ENCODE peak calls at places on chromosomes 11 and 22, in four cellular contexts. D is H1, F is HepG2, M is GM12878. W is an unnamed sample.

GRCh38 chr22:22508274-22509176 is at the start of gene ZNF280B:
- DNase-seq in M (peak; percentile 43), F (peak; percentile 76), D (peak; percentile 92), W (peak; percentile 97)

GRCh38 chr11:125925247-125925740 is 20.6 kb upstream of the VSIG10L2 start:
- DNase-seq in M (no peak), D (no peak), F (peak; percentile 79), W (no peak)

GRCh38 chr11:62574363-62575057 is 819 bp upstream of the EEF1G start:
- DNase-seq in F (no peak), M (no peak), D (no peak), W (no peak)

GRCh38 chr22:46929046-46929688 is 166.7 kb downstream of the TBC1D22A start:
- DNase-seq in F (no peak), M (no peak), D (no peak), W (no peak)

GRCh38 chr11:69369945-69370344 is 76.0 kb downstream of the MYEOV start:
- DNase-seq in D (no peak), M (no peak), F (no peak), W (no peak)

GRCh38 chr22:49825944-49826602 is 1.6 kb downstream of the BRD1 start:
- DNase-seq in F (peak; percentile 38), D (no peak), M (no peak), W (no peak)

GRCh38 chr11:41133023-41133422 is 326.4 kb downstream of the LRRC4C start:
- DNase-seq in M (no peak), D (no peak), F (peak; percentile 61), W (no peak)

GRCh38 chr11:35927730-35928129 is 16.1 kb upstream of the LDLRAD3 start:
- DNase-seq in F (peak; percentile 41), D (no peak), M (no peak), W (no peak)

GRCh38 chr22:45878901-45879551 is 97.9 kb downstream of the WNT7B start:
- DNase-seq in M (no peak), D (peak; percentile 54), F (no peak), W (no peak)

GRCh38 chr22:49157529-49158339 is 669.9 kb downstream of the BRD1 start:
- DNase-seq in F (no peak), M (no peak), D (no peak), W (no peak)

GRCh38 chr22:31583861-31584485 is 78.0 kb downstream of the PISD start:
- DNase-seq in F (no peak), D (no peak), M (no peak), W (no peak)

GRCh38 chr11:19243143-19243542 is 2.4 kb upstream of the E2F8 start:
- DNase-seq in M (no peak), F (no peak), D (no peak), W (no peak)

GRCh38 chr11:116166788-116167465 is 605.9 kb downstream of the BUD13 start:
- DNase-seq in F (no peak), M (no peak), D (peak; percentile 23), W (no peak)

GRCh38 chr11:104705475-104706195 is 192.6 kb downstream of the CASP12 start:
- DNase-seq in M (peak; percentile 59), F (no peak), D (no peak), W (no peak)
- TF ChIP-seq SUZ12 in M (no peak), F (no peak), D (no peak), W (no peak)

GRCh38 chr22:16955678-16956210 is 52.3 kb downstream of the GAB4 start:
- DNase-seq in F (no peak), D (peak; percentile 20), M (no peak), W (peak; percentile 6)

GRCh38 chr22:16956290-16956689 is 51.7 kb downstream of the GAB4 start:
- DNase-seq in F (no peak), D (peak; percentile 20), M (no peak), W (peak; percentile 5)

GRCh38 chr22:16955081-16955480 is 52.9 kb downstream of the GAB4 start:
- DNase-seq in F (no peak), M (no peak), D (peak; percentile 19), W (peak; percentile 4)

GRCh38 chr22:16953206-16954059 is 54.6 kb downstream of the GAB4 start:
- DNase-seq in M (no peak), D (no peak), F (no peak), W (peak; percentile 4)

DNA sequence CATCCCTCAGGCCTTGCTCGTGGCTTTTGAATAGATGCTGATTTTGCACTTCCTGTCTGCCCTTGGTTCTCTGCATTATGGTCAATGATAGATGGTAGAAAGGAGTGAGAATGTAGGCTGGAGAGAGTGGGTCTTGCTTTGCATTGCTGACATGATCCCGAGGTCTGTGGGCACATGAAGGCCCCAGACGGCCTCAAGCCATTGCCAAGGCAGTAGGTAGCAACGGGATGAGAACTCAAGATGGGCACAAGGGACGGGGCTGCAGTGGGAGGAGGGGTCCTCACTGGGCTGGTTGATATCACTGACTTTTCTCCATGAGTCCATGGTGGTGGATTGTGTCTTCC is 54.0 kb downstream of the GAB4 start:
- DNase-seq in D (no peak), M (no peak), F (no peak), W (peak; percentile 2)
- TF ChIP-seq SP1 in D (no peak), M (no peak), F (no peak), W (no peak)

GRCh38 chr11:45157247-45158209 is 11.1 kb downstream of the PRDM11 start:
- DNase-seq in D (no peak), F (no peak), M (no peak), W (no peak)
- TF ChIP-seq SUZ12 in D (no peak), F (no peak), M (no peak), W (no peak)

GRCh38 chr11:64885367-64886286 is 7.2 kb upstream of the EHD1 start:
- DNase-seq in F (peak; percentile 82), M (no peak), D (no peak), W (no peak)

GRCh38 chr11:64888761-64889511 is 10.5 kb upstream of the EHD1 start:
- DNase-seq in D (no peak), F (peak; percentile 41), M (no peak), W (no peak)

GRCh38 chr11:64887234-64887756 is 8.9 kb upstream of the EHD1 start:
- DNase-seq in D (no peak), F (no peak), M (no peak), W (no peak)

GRCh38 chr11:64888406-64888757 is 10.0 kb upstream of the EHD1 start:
- DNase-seq in M (no peak), D (no peak), F (no peak), W (no peak)

DNA sequence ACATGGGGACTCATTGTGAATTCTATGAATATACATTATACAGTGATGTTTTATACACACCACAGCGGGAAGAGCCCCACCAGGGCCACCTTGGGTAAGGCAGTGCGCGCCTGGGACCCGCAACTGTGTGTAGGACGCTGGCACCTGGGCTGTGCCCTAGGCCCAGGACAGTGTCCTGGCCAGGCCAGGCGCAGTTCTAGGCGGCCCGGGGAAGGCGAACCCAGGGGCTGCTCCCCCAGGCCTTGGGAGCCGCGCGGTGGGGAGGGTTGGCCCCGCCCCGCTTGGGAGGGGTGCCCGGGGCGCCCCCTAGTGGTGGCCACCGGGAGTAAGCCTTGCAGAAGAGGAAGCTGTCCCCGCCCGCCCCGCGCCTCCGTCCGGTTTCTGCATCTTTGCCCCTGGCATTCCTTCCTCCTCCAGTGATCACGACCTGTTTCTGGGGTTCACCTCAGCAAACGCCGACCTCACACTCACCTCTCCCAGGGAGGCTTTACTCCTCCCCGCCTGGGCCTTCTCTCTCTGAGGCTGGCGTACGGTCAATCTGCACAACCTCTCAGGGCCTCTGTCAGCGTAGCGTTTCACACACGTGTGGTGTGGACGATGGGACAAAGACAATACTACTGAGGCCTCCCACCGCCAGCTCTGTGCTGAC is 9.5 kb upstream of the EHD1 start:
- DNase-seq in M (no peak), F (peak; percentile 46), D (peak; percentile 98), W (peak; percentile 90)
- TF ChIP-seq SP1 in M (peak; percentile 38), F (no peak), D (no peak), W (no peak)

GRCh38 chr22:35984776-35985175 is 43.8 kb downstream of the RBFOX2 start:
- DNase-seq in F (no peak), M (no peak), D (no peak), W (no peak)

GRCh38 chr22:35987487-35987886 is 41.1 kb downstream of the RBFOX2 start:
- DNase-seq in M (no peak), F (peak; percentile 15), D (no peak), W (no peak)

GRCh38 chr22:35985361-35985760 is 43.3 kb downstream of the RBFOX2 start:
- DNase-seq in F (no peak), M (no peak), D (no peak), W (no peak)

GRCh38 chr22:35984183-35984710 is 44.4 kb downstream of the RBFOX2 start:
- DNase-seq in D (no peak), M (no peak), F (no peak), W (no peak)

DNA sequence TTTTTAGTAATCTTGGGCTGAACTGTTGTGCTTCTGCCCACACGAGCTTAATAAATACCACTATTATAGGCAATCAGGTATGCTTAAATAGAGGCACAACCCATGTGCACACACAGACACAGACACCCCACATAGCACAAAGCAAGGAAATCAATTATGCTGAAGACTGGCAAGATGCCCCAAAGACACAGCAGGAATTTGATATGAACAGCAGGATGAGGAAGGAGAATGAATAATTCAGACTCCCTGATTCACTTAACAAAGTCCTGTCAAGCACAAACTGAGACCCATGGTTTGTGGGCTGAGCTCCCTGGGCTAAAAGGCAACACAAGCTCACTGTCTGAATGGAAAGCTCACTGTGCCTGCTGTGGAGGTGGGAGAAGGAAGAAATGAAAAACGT is 42.5 kb downstream of the RBFOX2 start:
- DNase-seq in F (no peak), M (no peak), D (no peak), W (no peak)
- TF ChIP-seq SUZ12 in F (no peak), M (no peak), D (no peak), W (no peak)

GRCh38 chr11:34653851-34654490 is 33.1 kb downstream of the EHF start:
- DNase-seq in F (peak; percentile 92), M (no peak), D (no peak), W (no peak)
- TF ChIP-seq SP1 in F (no peak), M (no peak), D (no peak), W (no peak)

GRCh38 chr11:100438366-100438765 is 248.7 kb upstream of the ARHGAP42 start:
- DNase-seq in F (no peak), M (no peak), D (no peak), W (no peak)

DNA sequence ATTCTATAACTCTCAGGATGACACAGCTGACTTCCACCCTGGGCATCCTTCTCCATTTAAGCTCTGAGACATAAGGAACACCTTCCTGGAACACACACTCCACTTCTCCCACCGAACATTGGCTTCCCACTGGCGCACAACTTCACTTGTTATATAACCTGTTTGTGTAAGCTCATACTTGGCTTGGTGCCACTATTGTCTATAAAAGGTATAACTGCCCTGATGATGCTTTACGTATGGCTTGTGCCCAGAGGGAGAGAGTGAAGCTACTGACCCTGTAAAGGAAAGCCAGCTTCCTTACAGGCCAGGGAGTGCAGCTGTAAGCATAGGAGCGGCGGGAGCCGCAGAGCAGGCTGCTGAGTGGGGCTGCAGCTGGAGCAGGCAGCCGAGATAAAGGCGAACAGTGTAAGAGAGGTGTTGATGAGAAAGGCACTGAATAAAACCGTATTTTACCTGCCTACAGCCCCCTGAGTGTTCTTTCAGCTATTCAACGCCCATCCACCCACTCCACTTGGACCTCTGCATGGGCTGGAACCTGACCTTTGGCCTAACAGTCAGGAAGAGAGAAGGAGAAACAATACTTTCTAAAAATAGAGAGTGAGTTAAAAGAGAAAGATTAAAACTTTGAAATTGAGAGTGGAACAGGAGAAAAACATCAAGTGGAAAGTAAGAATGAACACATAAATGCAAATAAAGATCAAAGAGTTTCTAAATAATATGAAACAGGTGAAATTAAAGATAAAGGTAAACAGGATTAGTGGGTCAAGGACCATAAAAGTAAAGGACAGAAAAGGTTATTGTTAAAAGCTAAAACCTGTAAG is 252.1 kb upstream of the ARHGAP42 start:
- DNase-seq in D (no peak), M (no peak), F (no peak), W (no peak)
- TF ChIP-seq SUZ12 in D (no peak), M (no peak), F (no peak), W (no peak)

W was measured in HEK293T.